ENCODE peak calls at places on chromosomes 6 and 20, in four cellular contexts. X is fibroblast of lung, M is lung, N is progenitor cell of endocrine pancreas. D is an unnamed sample.

GRCh38 chr6:149921361-149921760 is 1.6 kb downstream of the RAET1G start:
- DNase-seq in N (no peak), X (no peak), M (no peak), D (peak)

GRCh38 chr6:152893187-152893586 is 89.7 kb downstream of the FBXO5 start:
- DNase-seq in X (no peak), M (no peak), N (no peak), D (no peak)

GRCh38 chr6:28757429-28758045 is 166.2 kb downstream of the TRIM27 start:
- DNase-seq in M (no peak), N (no peak), X (no peak), D (no peak)

GRCh38 chr20:32387262-32387661 is 29.1 kb downstream of the ASXL1 start:
- DNase-seq in X (no peak), M (no peak), N (no peak), D (no peak)

GRCh38 chr6:78942451-78942850 is 75.1 kb downstream of the IRAK1BP1 start:
- DNase-seq in X (no peak), M (no peak), N (no peak), D (no peak)

GRCh38 chr6:158638393-158638792 is 6.2 kb downstream of the DYNLT1 start:
- DNase-seq in X (no peak), N (no peak), M (no peak), D (no peak)

GRCh38 chr6:153003294-153003645 is 761 bp upstream of the MTRF1L start:
- DNase-seq in M (no peak), N (no peak), X (no peak), D (no peak)

GRCh38 chr6:94680672-94681212 is 896.6 kb upstream of the MANEA start:
- DNase-seq in N (no peak), M (no peak), X (no peak), D (no peak)

GRCh38 chr6:109406196-109406595 is 23.9 kb upstream of the CD164 start:
- DNase-seq in X (peak), M (no peak), N (no peak), D (no peak)

GRCh38 chr6:157634566-157634965 is 188.5 kb upstream of the SNX9 start:
- DNase-seq in X (no peak), M (no peak), N (no peak), D (no peak)

GRCh38 chr6:53119349-53119748 is 29.3 kb downstream of the GCM1 start:
- DNase-seq in N (no peak), M (no peak), X (no peak), D (no peak)

GRCh38 chr6:35381132-35381531 is 38.8 kb downstream of the PPARD start:
- DNase-seq in N (no peak), X (peak), M (no peak), D (no peak)

GRCh38 chr6:30837432-30837831 is 46.9 kb upstream of the DDR1 start:
- DNase-seq in X (no peak), M (no peak), N (no peak), D (no peak)
- TF ChIP-seq CTCF in X (no peak), M (no peak), N (no peak), D (no peak)

GRCh38 chr20:36493013-36493800 is 48.1 kb upstream of the MYL9 start:
- DNase-seq in X (no peak), M (no peak), N (no peak), D (no peak)
- TF ChIP-seq CTCF in X (peak), M (no peak), N (peak), D (peak)

DNA sequence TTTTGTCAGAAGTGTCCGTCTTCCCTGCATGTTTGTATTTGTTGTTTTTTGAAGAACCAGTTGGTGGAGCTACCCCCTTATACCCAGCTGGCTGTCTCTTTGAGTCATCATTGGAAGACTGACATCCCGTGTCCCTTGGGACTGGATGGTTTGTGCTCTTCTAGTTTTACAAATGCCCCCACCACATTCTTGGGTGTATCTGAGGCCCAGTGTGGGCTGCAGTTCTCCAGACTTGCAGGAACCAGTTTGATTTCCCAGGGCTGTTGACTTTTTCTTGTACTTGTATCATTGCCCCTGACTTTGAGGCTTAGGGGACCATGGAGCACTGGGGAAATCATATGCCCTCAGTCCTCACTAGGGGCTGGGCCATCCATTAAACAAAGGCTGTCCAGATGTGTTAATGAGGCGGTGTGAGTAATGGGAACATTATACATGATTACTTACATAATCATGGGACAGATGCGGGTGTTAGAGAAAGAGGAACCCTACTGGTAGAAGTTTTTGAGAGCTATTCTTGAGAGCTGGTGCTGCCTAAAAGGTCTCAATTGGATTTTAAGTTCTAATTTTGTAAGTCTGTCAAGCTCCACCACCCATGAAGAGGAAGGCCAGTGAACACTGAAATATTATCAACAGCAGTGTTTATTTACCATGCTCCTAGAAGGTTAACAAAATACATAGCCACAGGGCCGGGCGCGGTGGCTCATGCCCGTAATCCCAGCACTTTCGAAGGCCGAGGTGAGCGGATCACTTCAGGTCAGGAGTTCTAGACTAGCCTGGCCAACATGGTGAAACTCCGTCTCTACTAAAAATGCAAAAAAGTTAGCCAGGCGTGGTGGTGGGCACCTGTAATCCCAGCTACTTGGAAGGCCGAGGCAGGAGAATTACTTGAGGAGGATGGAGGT is 8.5 kb downstream of the JARID2 start:
- DNase-seq in M (no peak), N (no peak), X (peak), D (no peak)
- TF ChIP-seq CTCF in M (no peak), N (no peak), X (no peak), D (no peak)

DNA sequence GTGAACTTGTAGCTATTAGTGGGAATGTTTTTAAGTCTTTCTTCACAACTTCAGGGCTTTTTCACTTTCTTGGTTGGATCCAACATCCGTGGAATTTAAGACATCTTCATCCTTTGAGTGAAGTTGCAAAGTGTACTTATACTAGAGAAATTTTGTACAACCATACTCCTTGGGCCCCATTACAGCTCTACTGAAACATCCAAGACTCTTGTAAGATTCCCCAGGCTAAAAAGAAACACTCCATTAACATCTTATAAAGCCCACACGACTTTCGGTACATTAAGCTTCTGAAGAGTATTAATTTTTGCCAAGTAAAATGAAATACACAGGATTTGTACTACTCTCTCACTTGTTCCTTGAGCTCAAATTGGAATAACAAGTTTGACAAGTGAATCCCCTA is 5.4 kb downstream of the PCNA start:
- DNase-seq in X (no peak), M (no peak), N (no peak), D (no peak)
- TF ChIP-seq CTCF in X (no peak), M (no peak), N (no peak), D (no peak)

GRCh38 chr20:25696384-25697131 is at the start of gene ZNF337:
- DNase-seq in M (peak), N (peak), X (peak), D (peak)
- TF ChIP-seq CTCF in M (no peak), N (peak), X (no peak), D (peak)

GRCh38 chr6:161503570-161503969 is 229.7 kb upstream of the AGPAT4 start:
- DNase-seq in X (no peak), M (no peak), N (no peak), D (no peak)
- TF ChIP-seq CTCF in X (no peak), M (no peak), N (no peak), D (no peak)

GRCh38 chr6:107867302-107867615 is 43.1 kb upstream of the SCML4 start:
- DNase-seq in M (no peak), N (no peak), X (no peak), D (no peak)

GRCh38 chr6:107870379-107870778 is 46.3 kb upstream of the SCML4 start:
- DNase-seq in M (no peak), X (peak), N (no peak), D (no peak)

GRCh38 chr6:107868867-107869611 is 44.9 kb upstream of the SCML4 start:
- DNase-seq in N (no peak), X (no peak), M (no peak), D (no peak)

GRCh38 chr6:107871981-107872380 is 47.9 kb upstream of the SCML4 start:
- DNase-seq in M (no peak), X (peak), N (no peak), D (no peak)

GRCh38 chr6:107869871-107870270 is 45.8 kb upstream of the SCML4 start:
- DNase-seq in N (no peak), X (no peak), M (no peak), D (no peak)
- TF ChIP-seq CTCF in N (no peak), X (no peak), M (no peak), D (peak)

GRCh38 chr6:7672066-7673062 is 53.5 kb upstream of the BMP6 start:
- DNase-seq in N (no peak), X (peak), M (no peak), D (no peak)

GRCh38 chr6:7671076-7671475 is 54.8 kb upstream of the BMP6 start:
- DNase-seq in M (no peak), N (no peak), X (peak), D (no peak)

GRCh38 chr6:7671581-7671980 is 54.3 kb upstream of the BMP6 start:
- DNase-seq in M (no peak), X (peak), N (no peak), D (no peak)

GRCh38 chr6:7673063-7673536 is 52.8 kb upstream of the BMP6 start:
- DNase-seq in X (peak), N (no peak), M (peak), D (no peak)

DNA sequence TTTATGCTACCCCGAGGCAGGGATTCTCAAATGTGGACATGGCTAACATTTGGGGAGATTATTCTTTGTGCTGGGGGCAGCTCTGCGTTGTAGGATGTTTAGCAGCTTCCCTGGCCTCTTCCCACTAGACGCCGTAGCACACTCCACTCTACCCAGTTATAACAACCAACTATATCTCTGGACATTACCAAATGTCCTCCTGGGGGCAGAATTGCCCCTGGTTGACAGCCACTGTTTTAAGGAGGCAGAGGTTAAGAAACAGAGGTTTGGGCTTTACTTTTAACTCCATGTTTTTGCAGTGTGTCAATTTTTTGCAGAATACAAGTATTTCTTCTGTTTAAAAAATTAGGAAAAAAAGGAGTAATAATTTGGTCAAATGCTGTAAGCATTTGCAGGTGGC is 56.2 kb upstream of the BMP6 start:
- DNase-seq in M (no peak), N (no peak), X (no peak), D (no peak)
- TF ChIP-seq CTCF in M (no peak), N (no peak), X (no peak), D (no peak)

GRCh38 chr6:37632989-37633550 is 64.6 kb downstream of the MDGA1 start:
- DNase-seq in N (no peak), M (no peak), X (no peak), D (no peak)

GRCh38 chr6:37628611-37629320 is 68.9 kb downstream of the MDGA1 start:
- DNase-seq in N (no peak), M (no peak), X (peak), D (no peak)

GRCh38 chr6:37632291-37632690 is 65.4 kb downstream of the MDGA1 start:
- DNase-seq in M (no peak), X (no peak), N (no peak), D (no peak)

GRCh38 chr6:37631295-37631694 is 66.4 kb downstream of the MDGA1 start:
- DNase-seq in M (no peak), N (no peak), X (no peak), D (no peak)

DNA sequence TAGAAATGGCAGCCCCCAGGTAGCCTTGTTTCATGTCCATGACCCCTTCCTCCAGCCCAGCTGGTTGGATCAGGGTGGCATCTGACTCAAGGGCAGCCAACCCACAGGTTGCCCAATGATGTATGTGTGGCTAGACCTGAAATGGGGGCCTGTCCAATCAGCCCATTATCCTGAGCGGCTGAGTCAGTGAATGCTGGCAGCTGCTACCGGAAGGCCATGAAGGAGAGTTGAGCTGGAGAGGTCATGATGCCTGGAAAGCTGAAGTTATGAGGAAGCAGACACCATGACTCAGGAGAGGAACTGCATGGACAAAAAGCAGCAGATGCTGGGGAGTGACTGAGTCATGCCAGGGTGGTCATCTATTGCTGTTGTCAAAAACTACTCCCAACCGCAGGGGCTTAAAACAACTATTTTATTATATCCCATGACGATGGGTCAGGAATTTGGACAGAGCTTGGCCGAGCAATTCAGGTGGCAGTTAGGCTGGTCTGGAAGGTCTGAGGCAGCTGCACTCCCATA is 67.3 kb downstream of the MDGA1 start:
- DNase-seq in N (no peak), M (no peak), X (peak), D (no peak)
- TF ChIP-seq CTCF in N (no peak), M (no peak), X (no peak), D (no peak)